ENCODE peak calls at places on chromosomes 1 and 21, in seven cellular contexts. U, O, J, E, P, Y and A are unnamed samples.

GRCh38 chr1:201128476-201128875 is 1.5 kb upstream of the ASCL5 start:
- DNase-seq in O (no peak), P (no peak), E (no peak), U (no peak), J (no peak), Y (no peak), A (no peak)

GRCh38 chr1:225896937-225897549 is 8.1 kb upstream of the LEFTY1 start:
- DNase-seq in J (no peak), O (no peak), U (peak), Y (no peak), E (peak), P (peak), A (no peak)

GRCh38 chr1:1200876-1201810 is 5.2 kb downstream of the TNFRSF18 start:
- DNase-seq in Y (no peak), O (peak), U (peak), E (peak), P (no peak), J (no peak), A (peak)

GRCh38 chr1:54825696-54826095 is 24.6 kb upstream of the TTC22 start:
- DNase-seq in U (no peak), J (no peak), E (no peak), O (no peak), P (no peak), Y (no peak), A (no peak)

GRCh38 chr21:26707241-26707640 is 134.2 kb upstream of the CYYR1 start:
- DNase-seq in U (no peak), O (no peak), J (no peak), P (no peak), Y (no peak), E (no peak), A (no peak)

GRCh38 chr1:204711947-204712701 is 26.6 kb upstream of the LRRN2 start:
- DNase-seq in O (no peak), E (no peak), J (no peak), Y (no peak), P (peak), U (no peak), A (no peak)

GRCh38 chr1:172932981-172933380 is 117.8 kb downstream of the TNFSF18 start:
- DNase-seq in P (no peak), E (no peak), U (no peak), J (no peak), O (no peak), Y (no peak), A (no peak)

GRCh38 chr21:45987121-45987711 is 5.6 kb downstream of the COL6A1 start:
- DNase-seq in O (no peak), E (no peak), Y (no peak), J (no peak), P (no peak), U (no peak), A (no peak)

GRCh38 chr1:220806408-220806807 is 19.7 kb downstream of the MTARC1 start:
- DNase-seq in U (no peak), O (no peak), P (no peak), Y (no peak), J (no peak), E (no peak), A (no peak)

GRCh38 chr1:20148571-20149500 is 9.7 kb downstream of the PLA2G2F start:
- DNase-seq in E (no peak), P (no peak), J (no peak), U (no peak), O (no peak), Y (no peak), A (no peak)

GRCh38 chr1:36729289-36729688 is 246.6 kb upstream of the CSF3R start:
- DNase-seq in O (no peak), P (no peak), E (no peak), U (no peak), J (no peak), Y (no peak), A (no peak)

GRCh38 chr1:12549106-12549459 is 68.9 kb downstream of the DHRS3 start:
- DNase-seq in Y (no peak), O (peak), U (no peak), J (no peak), P (no peak), E (no peak), A (peak)

GRCh38 chr1:243525085-243525487 is 269.2 kb downstream of the SDCCAG8 start:
- DNase-seq in U (no peak), J (no peak), P (no peak), O (peak), Y (peak), E (no peak), A (peak)

GRCh38 chr21:45586289-45586858 is 44.1 kb upstream of the SLC19A1 start:
- DNase-seq in P (no peak), Y (no peak), O (no peak), U (no peak), E (no peak), J (no peak), A (no peak)

GRCh38 chr1:218878369-218878768 is 295.3 kb upstream of the LYPLAL1 start:
- DNase-seq in Y (no peak), U (no peak), P (no peak), O (peak), J (no peak), E (no peak), A (peak)

GRCh38 chr21:44820851-44821250 is 3.0 kb upstream of the SUMO3 start:
- DNase-seq in Y (peak), O (no peak), J (no peak), E (no peak), U (no peak), P (no peak), A (peak)

GRCh38 chr21:45310446-45310845 is 22.8 kb upstream of the POFUT2 start:
- DNase-seq in Y (no peak), E (no peak), J (no peak), U (no peak), P (no peak), O (no peak), A (no peak)

GRCh38 chr1:33612877-33613487 is 140.5 kb downstream of the ZSCAN20 start:
- DNase-seq in E (no peak), P (peak), O (peak), Y (peak), U (no peak), J (peak), A (peak)